ENCODE peak calls at places on chromosomes 7 and 10, in four cellular contexts. P is fibroblast of lung, W is AG04450, V is adrenal gland. D is an unnamed sample.

GRCh38 chr7:114922151-114922651 is 307 bp downstream of the MDFIC start:
- DNase-seq in P (peak; percentile 54), W (no peak), V (peak; percentile 61), D (peak; percentile 64)

GRCh38 chr10:100912013-100912608 is 652 bp upstream of the SLF2 start:
- DNase-seq in P (no peak), W (no peak), V (no peak), D (no peak)

GRCh38 chr10:103416436-103417147 is 20.2 kb downstream of the PDCD11 start:
- DNase-seq in P (peak; percentile 71), W (peak; percentile 21), V (peak; percentile 93), D (peak; percentile 22)

GRCh38 chr7:132402751-132403245 is 173.5 kb downstream of the PLXNA4 start:
- DNase-seq in P (no peak), W (no peak), V (no peak), D (no peak)

GRCh38 chr7:3879337-3880054 is 578.4 kb downstream of the SDK1 start:
- DNase-seq in P (no peak), W (no peak), V (no peak), D (peak; percentile 27)

GRCh38 chr7:157279679-157279972 is 57.2 kb upstream of the DNAJB6 start:
- DNase-seq in P (no peak), W (no peak), V (no peak), D (no peak)

GRCh38 chr10:36224431-36224985 is 582.4 kb upstream of the FZD8 start:
- DNase-seq in P (peak; percentile 14), W (no peak), V (no peak), D (no peak)

GRCh38 chr10:72659694-72660093 is 32.2 kb upstream of the MCU start:
- DNase-seq in P (no peak), W (no peak), V (peak; percentile 59), D (no peak)

GRCh38 chr7:51430480-51431086 is 114.0 kb upstream of the COBL start:
- DNase-seq in P (peak; percentile 37), W (no peak), V (peak; percentile 77), D (no peak)

GRCh38 chr10:43931308-43931930 is 282.7 kb upstream of the ZNF32 start:
- DNase-seq in P (peak; percentile 41), W (peak; percentile 50), V (no peak), D (no peak)

DNA sequence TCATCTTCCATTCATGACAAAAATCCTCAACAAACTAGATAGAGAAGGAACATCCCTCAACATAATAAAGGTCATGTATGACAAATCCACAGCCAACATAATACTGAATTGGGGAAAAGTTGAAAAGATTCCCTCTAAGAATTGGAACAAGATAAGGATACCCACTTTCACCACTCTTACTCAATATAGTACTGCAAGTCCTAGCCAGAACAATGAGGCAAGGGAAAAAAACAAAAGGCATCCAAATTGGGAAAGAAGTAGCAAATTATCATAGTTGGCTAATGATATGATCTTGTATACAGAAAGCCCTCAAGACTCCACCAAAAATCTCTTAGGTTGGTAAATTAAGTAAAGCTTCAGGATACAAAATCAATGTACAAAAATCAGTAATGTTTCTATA is 4.7 kb downstream of the POT1 start:
- DNase-seq in P (no peak), W (no peak), V (no peak), D (no peak)
- H3K4me3 ChIP-seq in P (no peak overlapping the region), W (no peak overlapping the region), V (no peak overlapping the region), D (peak overlapping the region; percentile 40)

GRCh38 chr10:87094373-87095240 is at the start of the genes GLUD1 and SHLD2:
- DNase-seq in P (peak; percentile 92), W (peak; percentile 52), V (peak; percentile 94), D (peak; percentile 93)
- TF ChIP-seq CTCF in P (no peak), W (peak; percentile 10), V (no peak), D (peak; percentile 6)

GRCh38 chr7:116671681-116672595 is at the start of gene MET:
- DNase-seq in P (peak; percentile 73), W (peak; percentile 21), V (peak; percentile 66), D (peak; percentile 65)
- H3K4me3 ChIP-seq in P (peak within 1 kb of the TSS; percentile 81), W (peak within 1 kb of the TSS; percentile 83), V (no peak within 1 kb of the TSS), D (peak within 1 kb of the TSS; percentile 73)

DNA sequence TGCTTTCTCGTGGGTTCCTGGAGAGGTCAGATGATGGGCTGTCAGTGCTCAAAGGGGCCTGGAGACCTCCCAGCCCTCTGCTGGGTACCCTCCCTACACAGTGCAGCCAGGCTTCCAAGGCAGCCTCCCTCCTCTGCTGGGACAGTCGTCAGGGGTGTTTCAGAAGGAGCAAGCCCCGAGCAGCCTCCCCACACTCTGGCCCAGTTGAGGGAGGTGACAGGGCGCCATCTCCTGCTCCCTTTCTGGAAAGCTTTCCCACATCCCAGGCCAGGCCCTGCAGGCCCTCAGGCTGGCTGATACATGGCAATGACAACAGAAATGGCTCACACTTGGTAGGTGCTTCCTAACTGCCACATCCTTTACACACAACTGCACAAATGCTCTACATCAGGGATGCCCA is 32.1 kb downstream of the KCNMA1 start:
- DNase-seq in P (no peak), W (no peak), V (no peak), D (no peak)
- TF ChIP-seq CTCF in P (no peak), W (no peak), V (no peak), D (no peak)

GRCh38 chr7:1800876-1801275 is 130.8 kb downstream of the ELFN1 start:
- DNase-seq in P (peak; percentile 56), W (no peak), V (peak; percentile 10), D (no peak)

GRCh38 chr7:1798191-1798590 is 128.1 kb downstream of the ELFN1 start:
- DNase-seq in P (no peak), W (no peak), V (no peak), D (no peak)

DNA sequence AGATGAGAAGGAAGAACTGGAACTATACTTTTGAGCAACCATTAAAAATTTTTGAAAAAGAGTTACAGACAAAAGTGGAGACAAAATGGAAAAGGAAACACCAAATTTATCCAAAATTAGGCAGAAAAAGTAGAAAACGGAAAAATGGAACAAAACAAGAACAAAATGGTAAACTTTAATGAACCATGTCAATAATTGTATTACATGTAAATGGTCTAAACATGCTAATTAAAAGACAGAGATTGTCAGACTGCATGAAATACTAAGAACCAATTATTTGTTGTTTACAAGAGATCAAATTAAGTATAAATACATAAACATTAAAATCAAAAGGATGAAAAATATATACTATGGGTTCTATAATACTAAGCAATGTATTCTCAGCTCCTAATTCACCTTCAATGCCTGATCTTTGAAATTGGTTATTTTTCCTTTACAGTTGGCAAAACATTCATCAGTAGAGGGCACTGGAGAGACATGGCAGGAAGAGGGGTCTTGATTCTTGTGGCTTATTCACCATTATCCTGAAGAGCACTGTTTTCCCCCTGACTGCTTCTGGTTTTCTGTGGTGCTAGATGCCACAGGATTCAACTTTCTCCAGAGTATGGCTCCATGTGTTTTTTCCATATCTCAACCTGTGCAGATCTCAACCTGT is 124.9 kb downstream of the ELFN1 start:
- DNase-seq in P (peak; percentile 14), W (no peak), V (no peak), D (no peak)
- H3K4me3 ChIP-seq in P (no peak overlapping the region), W (no peak overlapping the region), V (no peak overlapping the region), D (no peak overlapping the region)

GRCh38 chr10:69800665-69801064 is 1.0 kb upstream of the COL13A1 start:
- DNase-seq in P (no peak), W (no peak), V (no peak), D (no peak)

GRCh38 chr10:69801434-69802315 is at the start of gene COL13A1:
- DNase-seq in P (peak; percentile 71), W (no peak), V (no peak), D (peak; percentile 38)

GRCh38 chr10:69797959-69798358 is 3.7 kb upstream of the COL13A1 start:
- DNase-seq in P (no peak), W (no peak), V (no peak), D (no peak)

GRCh38 chr10:69801094-69801433 is 642 bp upstream of the COL13A1 start:
- DNase-seq in P (peak; percentile 62), W (no peak), V (peak; percentile 66), D (peak; percentile 49)

GRCh38 chr10:69800109-69800508 is 1.6 kb upstream of the COL13A1 start:
- DNase-seq in P (peak; percentile 79), W (peak; percentile 57), V (peak; percentile 61), D (no peak)
- TF ChIP-seq CTCF in P (peak; percentile 87), W (peak; percentile 94), V (peak; percentile 54), D (peak; percentile 72)

DNA sequence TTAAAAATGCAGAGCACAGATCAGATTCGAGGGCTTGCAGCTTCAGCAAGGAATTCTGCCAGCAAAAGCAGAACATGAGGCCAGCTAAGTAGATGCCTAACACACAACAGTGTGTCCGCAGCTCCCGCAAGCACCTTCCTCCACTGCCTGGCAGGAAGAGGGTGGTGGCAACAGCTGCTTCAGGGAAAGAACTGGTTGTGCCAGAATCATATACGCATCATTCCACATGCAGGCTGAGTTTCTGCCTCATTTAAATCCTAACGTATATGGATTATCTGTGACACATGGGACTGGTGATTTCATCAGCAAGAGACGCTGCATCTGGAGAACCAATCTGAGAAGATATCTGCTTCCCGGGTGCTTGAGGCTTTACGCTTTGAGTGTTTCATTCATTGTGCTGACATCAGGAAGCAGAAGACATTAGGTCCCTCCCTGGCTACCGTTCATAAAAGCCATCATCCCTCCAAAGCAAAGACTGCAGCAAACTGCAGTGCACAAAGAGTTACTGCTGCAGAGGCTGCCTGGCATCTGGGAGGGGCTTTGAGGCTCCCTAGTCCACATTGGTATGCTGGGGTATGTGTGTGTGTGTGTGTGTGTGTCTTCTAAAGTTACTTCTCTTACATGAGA is 78.8 kb downstream of the FAM13C start:
- DNase-seq in P (peak; percentile 49), W (no peak), V (no peak), D (no peak)
- H3K4me3 ChIP-seq in P (no peak overlapping the region), W (no peak overlapping the region), V (no peak overlapping the region), D (no peak overlapping the region)

D was measured in left ventricle myocardium inferior.